ENCODE peak calls at places on chromosomes 5 and 9, in four cellular contexts. One of them, this sample, is unnamed.
A peak's percentile ranks its signal among the peaks of the same experiment; 100 is the strongest.

GRCh38 chr5:98844865-98845264 is 71.4 kb downstream of the RGMB start:
- DNase-seq in GM12878: no peak
- DNase-seq in HepG2: no peak
- DNase-seq in K562: no peak
- DNase-seq in this sample: no peak

GRCh38 chr5:146047396-146047795 is 58.0 kb downstream of the PLAC8L1 start:
- DNase-seq in GM12878: no peak
- DNase-seq in HepG2: no peak
- DNase-seq in K562: no peak
- DNase-seq in this sample: no peak

GRCh38 chr5:66425842-66426241 is 170.4 kb upstream of the MAST4 start:
- DNase-seq in GM12878: no peak
- DNase-seq in HepG2: no peak
- DNase-seq in K562: no peak
- DNase-seq in this sample: no peak

GRCh38 chr5:4882186-4882585 is 257.9 kb upstream of the ADAMTS16 start:
- DNase-seq in GM12878: no peak
- DNase-seq in HepG2: no peak
- DNase-seq in K562: no peak
- DNase-seq in this sample: no peak

GRCh38 chr5:14190194-14191164 is 47.3 kb downstream of the TRIO start:
- DNase-seq in GM12878: no peak
- DNase-seq in HepG2: no peak
- DNase-seq in K562: no peak
- DNase-seq in this sample: no peak

GRCh38 chr5:120703923-120704445 is 239.9 kb downstream of the PRR16 start:
- DNase-seq in GM12878: no peak
- DNase-seq in HepG2: no peak
- DNase-seq in K562: no peak
- DNase-seq in this sample: no peak

GRCh38 chr5:31380049-31380448 is 151.8 kb downstream of the DROSHA start:
- DNase-seq in GM12878: no peak
- DNase-seq in HepG2: no peak
- DNase-seq in K562: no peak
- DNase-seq in this sample: no peak

GRCh38 chr5:72478684-72479083 is 28.5 kb downstream of the ZNF366 start:
- DNase-seq in GM12878: no peak
- DNase-seq in HepG2: no peak
- DNase-seq in K562: no peak
- DNase-seq in this sample: no peak

GRCh38 chr9:134564431-134565170 is 77.0 kb upstream of the COL5A1 start:
- DNase-seq in GM12878: no peak
- DNase-seq in HepG2: no peak
- DNase-seq in K562: no peak
- DNase-seq in this sample: no peak

GRCh38 chr5:41148448-41148847 is 64.9 kb downstream of the C6 start:
- DNase-seq in GM12878: no peak
- DNase-seq in HepG2: no peak
- DNase-seq in K562: no peak
- DNase-seq in this sample: no peak

GRCh38 chr5:163565931-163566608 is 60.7 kb downstream of the MAT2B start:
- DNase-seq in GM12878: peak; percentile 11
- DNase-seq in HepG2: peak; percentile 76
- DNase-seq in K562: no peak
- DNase-seq in this sample: peak; percentile 74

GRCh38 chr5:91007780-91008402 is 375.2 kb downstream of the ARRDC3 start:
- DNase-seq in GM12878: no peak
- DNase-seq in HepG2: peak; percentile 44
- DNase-seq in K562: no peak
- DNase-seq in this sample: no peak

GRCh38 chr9:105620996-105621395 is 41.3 kb upstream of the TAL2 start:
- DNase-seq in GM12878: no peak
- DNase-seq in HepG2: no peak
- DNase-seq in K562: no peak
- DNase-seq in this sample: no peak

GRCh38 chr5:73544429-73545402 is 20.7 kb downstream of the ANKRA2 start:
- DNase-seq in GM12878: no peak
- DNase-seq in HepG2: peak; percentile 100
- DNase-seq in K562: no peak
- DNase-seq in this sample: no peak

GRCh38 chr9:3459076-3459475 is 66.7 kb downstream of the RFX3 start:
- DNase-seq in GM12878: no peak
- DNase-seq in HepG2: no peak
- DNase-seq in K562: no peak
- DNase-seq in this sample: no peak

GRCh38 chr5:137254695-137255094 is 244.4 kb downstream of the SPOCK1 start:
- DNase-seq in GM12878: no peak
- DNase-seq in HepG2: no peak
- DNase-seq in K562: no peak
- DNase-seq in this sample: no peak

GRCh38 chr5:78277715-78278114 is 16.8 kb downstream of the AP3B1 start:
- DNase-seq in GM12878: no peak
- DNase-seq in HepG2: no peak
- DNase-seq in K562: no peak
- DNase-seq in this sample: no peak

GRCh38 chr5:169071-169727 is 22.1 kb upstream of the LRRC14B start:
- DNase-seq in GM12878: no peak
- DNase-seq in HepG2: no peak
- DNase-seq in K562: no peak
- DNase-seq in this sample: no peak

GRCh38 chr5:148949871-148950863 is 112.7 kb downstream of the SH3TC2 start:
- DNase-seq in GM12878: no peak
- DNase-seq in HepG2: no peak
- DNase-seq in K562: no peak
- DNase-seq in this sample: no peak

GRCh38 chr9:120916573-120916972 is 10.0 kb downstream of the TRAF1 start:
- DNase-seq in GM12878: no peak
- DNase-seq in HepG2: no peak
- DNase-seq in K562: no peak
- DNase-seq in this sample: no peak

GRCh38 chr5:73558950-73559349 is 6.5 kb downstream of the ANKRA2 start:
- DNase-seq in GM12878: no peak
- DNase-seq in HepG2: peak; percentile 36
- DNase-seq in K562: no peak
- DNase-seq in this sample: no peak

GRCh38 chr9:123953601-123954011 is 23.7 kb upstream of the DENND1A start:
- DNase-seq in GM12878: no peak
- DNase-seq in HepG2: no peak
- DNase-seq in K562: no peak
- DNase-seq in this sample: no peak

GRCh38 chr5:174187481-174187880 is 142.0 kb downstream of the NSG2 start:
- DNase-seq in GM12878: no peak
- DNase-seq in HepG2: no peak
- DNase-seq in K562: no peak
- DNase-seq in this sample: no peak

GRCh38 chr5:141814064-141814982 is 63.9 kb downstream of the PCDH1 start:
- DNase-seq in GM12878: no peak
- DNase-seq in HepG2: peak; percentile 34
- DNase-seq in K562: peak; percentile 76
- DNase-seq in this sample: peak; percentile 90

GRCh38 chr5:80387063-80387768 is 20.6 kb upstream of the ZFYVE16 start:
- DNase-seq in GM12878: no peak
- DNase-seq in HepG2: no peak
- DNase-seq in K562: no peak
- DNase-seq in this sample: no peak

GRCh38 chr5:1423901-1424603 is 21.2 kb downstream of the SLC6A3 start:
- DNase-seq in GM12878: no peak
- DNase-seq in HepG2: no peak
- DNase-seq in K562: no peak
- DNase-seq in this sample: no peak

GRCh38 chr9:137461663-137462395 is 2.7 kb upstream of the NSMF start:
- DNase-seq in GM12878: peak; percentile 49
- DNase-seq in HepG2: no peak
- DNase-seq in K562: peak; percentile 95
- DNase-seq in this sample: peak; percentile 90

GRCh38 chr5:14172149-14172795 is 29.1 kb downstream of the TRIO start:
- DNase-seq in GM12878: peak; percentile 69
- DNase-seq in HepG2: no peak
- DNase-seq in K562: no peak
- DNase-seq in this sample: no peak

GRCh38 chr5:21195145-21195544 is 1207.1 kb upstream of the CDH18 start:
- DNase-seq in GM12878: no peak
- DNase-seq in HepG2: no peak
- DNase-seq in K562: no peak
- DNase-seq in this sample: no peak

GRCh38 chr5:181058321-181058720 is 18.3 kb downstream of the BTNL9 start:
- DNase-seq in GM12878: no peak
- DNase-seq in HepG2: no peak
- DNase-seq in K562: no peak
- DNase-seq in this sample: no peak

GRCh38 chr5:181058786-181059296 is 18.8 kb downstream of the BTNL9 start:
- DNase-seq in GM12878: no peak
- DNase-seq in HepG2: no peak
- DNase-seq in K562: no peak
- DNase-seq in this sample: no peak

GRCh38 chr5:181060231-181060590 is 20.1 kb downstream of the BTNL9 start:
- DNase-seq in GM12878: no peak
- DNase-seq in HepG2: no peak
- DNase-seq in K562: no peak
- DNase-seq in this sample: no peak

GRCh38 chr5:181060924-181061323 is 20.9 kb downstream of the BTNL9 start:
- DNase-seq in GM12878: no peak
- DNase-seq in HepG2: no peak
- DNase-seq in K562: no peak
- DNase-seq in this sample: no peak

DNA sequence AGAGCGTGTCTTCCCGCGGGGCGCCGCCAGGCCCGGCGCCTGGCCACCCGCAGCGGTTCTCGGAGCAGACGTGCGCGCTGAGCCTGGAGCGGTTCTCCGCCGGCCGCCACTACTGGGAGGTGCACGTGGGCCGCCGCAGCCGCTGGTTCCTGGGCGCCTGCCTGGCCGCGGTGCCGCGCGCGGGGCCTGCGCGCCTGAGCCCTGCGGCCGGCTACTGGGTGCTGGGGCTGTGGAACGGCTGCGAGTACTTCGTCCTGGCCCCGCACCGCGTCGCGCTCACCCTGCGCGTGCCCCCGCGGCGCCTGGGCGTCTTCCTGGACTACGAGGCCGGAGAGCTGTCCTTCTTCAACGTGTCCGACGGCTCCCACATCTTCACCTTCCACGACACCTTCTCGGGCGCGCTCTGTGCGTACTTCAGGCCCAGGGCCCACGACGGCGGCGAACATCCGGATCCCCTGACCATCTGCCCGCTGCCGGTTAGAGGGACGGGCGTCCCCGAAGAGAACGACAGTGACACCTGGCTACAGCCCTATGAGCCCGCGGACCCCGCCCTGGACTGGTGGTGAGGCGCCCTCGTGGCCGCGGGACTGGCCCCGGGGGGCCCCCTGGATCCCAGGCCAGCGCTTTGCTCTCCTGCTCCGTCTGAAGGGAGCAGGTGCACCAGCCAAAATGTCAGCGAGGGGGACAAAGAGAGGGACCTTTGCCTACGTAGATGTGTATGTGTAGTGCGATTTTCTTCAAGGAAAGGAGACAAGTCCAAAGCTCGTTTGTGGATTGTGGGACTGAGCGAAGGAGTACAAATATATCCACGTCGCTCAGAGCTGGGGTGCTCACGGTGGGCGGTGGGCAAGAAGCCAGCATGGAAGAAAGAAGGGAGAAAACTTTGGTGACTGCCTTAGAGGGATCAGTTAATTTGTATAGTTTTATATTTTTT is 19.5 kb downstream of the BTNL9 start:
- DNase-seq in GM12878: no peak
- DNase-seq in HepG2: no peak
- DNase-seq in K562: no peak
- DNase-seq in this sample: peak; percentile 45
- TF ChIP-seq NR2C2 in GM12878: no peak
- TF ChIP-seq NR2C2 in HepG2: no peak
- TF ChIP-seq NR2C2 in K562: no peak
- TF ChIP-seq NR2C2 in this sample: no peak

DNA sequence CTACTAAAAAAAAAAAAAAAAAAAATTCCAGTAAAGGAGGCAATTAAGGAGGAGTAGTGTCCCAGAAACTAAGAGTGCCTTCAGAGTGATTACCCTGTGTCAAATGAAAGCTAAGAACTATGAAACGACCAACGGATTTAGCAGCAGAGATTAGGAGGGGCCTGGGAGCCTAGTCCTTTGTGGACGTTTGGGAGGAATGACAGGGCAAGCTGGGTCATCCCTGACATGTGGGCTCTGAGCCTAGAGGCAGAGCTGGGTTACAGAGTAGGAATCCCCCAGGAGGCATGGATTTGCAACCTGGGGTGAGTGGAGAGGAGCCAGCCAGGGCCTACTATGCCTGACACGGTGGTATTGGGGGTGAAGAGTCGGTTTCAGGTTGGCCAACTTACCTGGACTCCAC is 4.3 kb upstream of the ARID3C start:
- DNase-seq in GM12878: no peak
- DNase-seq in HepG2: no peak
- DNase-seq in K562: no peak
- DNase-seq in this sample: no peak
- TF ChIP-seq NR2C2 in GM12878: no peak
- TF ChIP-seq NR2C2 in HepG2: no peak
- TF ChIP-seq NR2C2 in K562: no peak
- TF ChIP-seq NR2C2 in this sample: no peak

DNA sequence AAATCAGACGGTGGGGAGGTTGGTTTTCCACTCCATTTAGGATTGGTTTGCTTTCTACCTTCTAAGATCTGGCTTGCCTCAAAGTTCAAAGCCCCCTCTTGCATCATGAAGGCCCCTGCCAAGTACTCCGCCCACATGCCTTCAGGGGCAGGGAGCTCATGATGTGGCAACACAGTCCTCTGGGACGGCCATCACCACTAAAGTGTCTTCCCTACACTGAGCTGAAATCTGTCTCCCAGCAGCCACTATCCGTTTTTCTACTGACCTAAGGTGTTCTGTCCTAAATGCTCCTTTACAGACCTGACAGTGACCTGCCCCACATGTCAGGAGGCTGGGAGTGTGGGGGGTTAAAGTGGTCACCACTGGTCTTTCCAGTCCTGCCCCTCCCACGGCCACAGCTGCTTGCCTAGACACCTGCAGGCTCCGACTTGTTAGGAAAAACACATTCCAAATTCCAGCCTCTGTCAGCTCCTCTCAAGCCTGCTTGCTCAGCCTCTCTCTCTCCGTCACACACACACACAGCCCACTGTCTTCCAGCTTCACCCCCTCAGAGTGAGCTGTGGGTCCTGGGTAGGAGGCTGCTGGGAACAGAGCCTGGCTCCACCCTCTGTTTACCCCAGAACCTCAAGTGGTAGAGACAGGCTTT is 44.9 kb downstream of the SHB start:
- DNase-seq in GM12878: no peak
- DNase-seq in HepG2: peak; percentile 91
- DNase-seq in K562: no peak
- DNase-seq in this sample: peak; percentile 42
- TF ChIP-seq NR2C2 in GM12878: no peak
- TF ChIP-seq NR2C2 in HepG2: peak; percentile 78
- TF ChIP-seq NR2C2 in K562: no peak
- TF ChIP-seq NR2C2 in this sample: no peak

GRCh38 chr5:57884346-57885102 is 401.9 kb upstream of the ACTBL2 start:
- DNase-seq in GM12878: no peak
- DNase-seq in HepG2: no peak
- DNase-seq in K562: no peak
- DNase-seq in this sample: no peak

GRCh38 chr5:57889558-57889957 is 406.9 kb upstream of the ACTBL2 start:
- DNase-seq in GM12878: no peak
- DNase-seq in HepG2: peak; percentile 9
- DNase-seq in K562: peak; percentile 12
- DNase-seq in this sample: no peak

GRCh38 chr5:57891443-57891842 is 408.8 kb upstream of the ACTBL2 start:
- DNase-seq in GM12878: no peak
- DNase-seq in HepG2: no peak
- DNase-seq in K562: no peak
- DNase-seq in this sample: no peak

GRCh38 chr5:57887851-57888621 is 405.4 kb upstream of the ACTBL2 start:
- DNase-seq in GM12878: no peak
- DNase-seq in HepG2: peak; percentile 23
- DNase-seq in K562: peak; percentile 40
- DNase-seq in this sample: peak; percentile 35
- TF ChIP-seq NR2C2 in GM12878: no peak
- TF ChIP-seq NR2C2 in HepG2: no peak
- TF ChIP-seq NR2C2 in K562: no peak
- TF ChIP-seq NR2C2 in this sample: no peak

This sample was measured in WTC11.